ENCODE peak calls at places on chromosomes 2 and 18, in five cellular contexts. One of them, this sample, is unnamed.
A peak's percentile ranks its signal among the peaks of the same experiment; 100 is the strongest.

GRCh38 chr2:97849881-97850540 is 136.6 kb downstream of the ZAP70 start:
- DNase-seq in SJCRH30: peak; percentile 9
- DNase-seq in H7: no peak
- DNase-seq in M059J: peak; percentile 73
- DNase-seq in NCI-H2029 treated with DMSO at 0.1 percent for 48 hours: no peak
- DNase-seq in this sample: no peak

GRCh38 chr2:96239091-96239490 is 26.7 kb downstream of the TMEM127 start:
- DNase-seq in SJCRH30: peak; percentile 94
- DNase-seq in H7: no peak
- DNase-seq in M059J: no peak
- DNase-seq in NCI-H2029 treated with DMSO at 0.1 percent for 48 hours: no peak
- DNase-seq in this sample: no peak

GRCh38 chr2:231334981-231335380 is 60.5 kb upstream of the B3GNT7 start:
- DNase-seq in SJCRH30: peak; percentile 79
- DNase-seq in H7: no peak
- DNase-seq in M059J: no peak
- DNase-seq in NCI-H2029 treated with DMSO at 0.1 percent for 48 hours: no peak
- DNase-seq in this sample: no peak

GRCh38 chr2:46010223-46010924 is 286.8 kb upstream of the EPAS1 start:
- DNase-seq in SJCRH30: no peak
- DNase-seq in H7: no peak
- DNase-seq in M059J: no peak
- DNase-seq in NCI-H2029 treated with DMSO at 0.1 percent for 48 hours: no peak
- DNase-seq in this sample: no peak

GRCh38 chr2:220143336-220143735 is 515.9 kb downstream of the SLC4A3 start:
- DNase-seq in SJCRH30: no peak
- DNase-seq in H7: no peak
- DNase-seq in M059J: peak; percentile 88
- DNase-seq in NCI-H2029 treated with DMSO at 0.1 percent for 48 hours: no peak
- DNase-seq in this sample: peak; percentile 76

GRCh38 chr2:127676906-127677305 is 1.6 kb upstream of the LIMS2 start:
- DNase-seq in SJCRH30: no peak
- DNase-seq in H7: no peak
- DNase-seq in M059J: no peak
- DNase-seq in NCI-H2029 treated with DMSO at 0.1 percent for 48 hours: no peak
- DNase-seq in this sample: no peak

GRCh38 chr2:226799211-226799975 is at the start of gene IRS1:
- DNase-seq in SJCRH30: peak; percentile 90
- DNase-seq in H7: peak; percentile 94
- DNase-seq in M059J: peak; percentile 76
- DNase-seq in NCI-H2029 treated with DMSO at 0.1 percent for 48 hours: peak; percentile 2
- DNase-seq in this sample: peak; percentile 84

GRCh38 chr2:5391361-5391760 is 300.8 kb upstream of the SOX11 start:
- DNase-seq in SJCRH30: no peak
- DNase-seq in H7: no peak
- DNase-seq in M059J: no peak
- DNase-seq in NCI-H2029 treated with DMSO at 0.1 percent for 48 hours: peak; percentile 47
- DNase-seq in this sample: peak; percentile 24

GRCh38 chr2:191345788-191346187 is 100.6 kb downstream of the MYO1B start:
- DNase-seq in SJCRH30: no peak
- DNase-seq in H7: no peak
- DNase-seq in M059J: peak; percentile 44
- DNase-seq in NCI-H2029 treated with DMSO at 0.1 percent for 48 hours: no peak
- DNase-seq in this sample: peak; percentile 65

GRCh38 chr2:157894694-157895450 is 18.7 kb upstream of the ACVR1 start:
- DNase-seq in SJCRH30: peak; percentile 65
- DNase-seq in H7: no peak
- DNase-seq in M059J: peak; percentile 83
- DNase-seq in NCI-H2029 treated with DMSO at 0.1 percent for 48 hours: no peak
- DNase-seq in this sample: peak; percentile 13

GRCh38 chr2:205022751-205023150 is 477.5 kb downstream of the PARD3B start:
- DNase-seq in SJCRH30: no peak
- DNase-seq in H7: no peak
- DNase-seq in M059J: no peak
- DNase-seq in NCI-H2029 treated with DMSO at 0.1 percent for 48 hours: no peak
- DNase-seq in this sample: no peak

GRCh38 chr2:128321421-128321775 is 2.7 kb upstream of the HS6ST1 start:
- DNase-seq in SJCRH30: no peak
- DNase-seq in H7: peak; percentile 63
- DNase-seq in M059J: no peak
- DNase-seq in NCI-H2029 treated with DMSO at 0.1 percent for 48 hours: no peak
- DNase-seq in this sample: no peak

GRCh38 chr2:99066075-99066557 is 75.4 kb upstream of the C2orf15 start:
- DNase-seq in SJCRH30: peak; percentile 46
- DNase-seq in H7: peak; percentile 17
- DNase-seq in M059J: peak; percentile 56
- DNase-seq in NCI-H2029 treated with DMSO at 0.1 percent for 48 hours: peak; percentile 84
- DNase-seq in this sample: peak; percentile 59

GRCh38 chr2:230254152-230254881 is 28.8 kb downstream of the SP140 start:
- DNase-seq in SJCRH30: no peak
- DNase-seq in H7: no peak
- DNase-seq in M059J: no peak
- DNase-seq in NCI-H2029 treated with DMSO at 0.1 percent for 48 hours: no peak
- DNase-seq in this sample: no peak

GRCh38 chr2:240604939-240605716 is 18.6 kb downstream of the CAPN10 start:
- DNase-seq in SJCRH30: no peak
- DNase-seq in H7: peak; percentile 54
- DNase-seq in M059J: no peak
- DNase-seq in NCI-H2029 treated with DMSO at 0.1 percent for 48 hours: no peak
- DNase-seq in this sample: no peak

GRCh38 chr2:171482877-171483276 is 39.4 kb upstream of the CYBRD1 start:
- DNase-seq in SJCRH30: peak; percentile 86
- DNase-seq in H7: no peak
- DNase-seq in M059J: no peak
- DNase-seq in NCI-H2029 treated with DMSO at 0.1 percent for 48 hours: no peak
- DNase-seq in this sample: peak; percentile 23

GRCh38 chr2:198325359-198325758 is 521.0 kb downstream of the PLCL1 start:
- DNase-seq in SJCRH30: no peak
- DNase-seq in H7: no peak
- DNase-seq in M059J: no peak
- DNase-seq in NCI-H2029 treated with DMSO at 0.1 percent for 48 hours: no peak
- DNase-seq in this sample: peak; percentile 33

GRCh38 chr2:240460243-240460630 is 24.8 kb downstream of the GPC1 start:
- DNase-seq in SJCRH30: no peak
- DNase-seq in H7: no peak
- DNase-seq in M059J: no peak
- DNase-seq in NCI-H2029 treated with DMSO at 0.1 percent for 48 hours: no peak
- DNase-seq in this sample: no peak

GRCh38 chr2:232006282-232006681 is 44.8 kb downstream of the DIS3L2 start:
- DNase-seq in SJCRH30: no peak
- DNase-seq in H7: no peak
- DNase-seq in M059J: no peak
- DNase-seq in NCI-H2029 treated with DMSO at 0.1 percent for 48 hours: no peak
- DNase-seq in this sample: no peak

GRCh38 chr18:36309436-36310391 is 12.2 kb downstream of the FHOD3 start:
- DNase-seq in SJCRH30: peak; percentile 29
- DNase-seq in H7: no peak
- DNase-seq in M059J: peak; percentile 100
- DNase-seq in NCI-H2029 treated with DMSO at 0.1 percent for 48 hours: no peak
- DNase-seq in this sample: peak; percentile 100

GRCh38 chr2:241796209-241796608 is 12.8 kb upstream of the NEU4 start:
- DNase-seq in SJCRH30: no peak
- DNase-seq in H7: peak; percentile 27
- DNase-seq in M059J: no peak
- DNase-seq in NCI-H2029 treated with DMSO at 0.1 percent for 48 hours: no peak
- DNase-seq in this sample: no peak

GRCh38 chr2:239959059-239959971 is 65.8 kb downstream of the NDUFA10 start:
- DNase-seq in SJCRH30: no peak
- DNase-seq in H7: no peak
- DNase-seq in M059J: no peak
- DNase-seq in NCI-H2029 treated with DMSO at 0.1 percent for 48 hours: no peak
- DNase-seq in this sample: no peak

GRCh38 chr2:53594586-53594918 is 173.1 kb upstream of the CHAC2 start:
- DNase-seq in SJCRH30: no peak
- DNase-seq in H7: no peak
- DNase-seq in M059J: no peak
- DNase-seq in NCI-H2029 treated with DMSO at 0.1 percent for 48 hours: peak; percentile 87
- DNase-seq in this sample: no peak

GRCh38 chr2:192151848-192152247 is 42.9 kb downstream of the TMEFF2 start:
- DNase-seq in SJCRH30: peak; percentile 100
- DNase-seq in H7: no peak
- DNase-seq in M059J: peak; percentile 83
- DNase-seq in NCI-H2029 treated with DMSO at 0.1 percent for 48 hours: peak; percentile 96
- DNase-seq in this sample: peak; percentile 79

GRCh38 chr2:64679673-64680425 is 26.1 kb upstream of the SERTAD2 start:
- DNase-seq in SJCRH30: peak; percentile 98
- DNase-seq in H7: no peak
- DNase-seq in M059J: no peak
- DNase-seq in NCI-H2029 treated with DMSO at 0.1 percent for 48 hours: no peak
- DNase-seq in this sample: no peak

GRCh38 chr2:64189586-64189985 is 45.4 kb upstream of the PELI1 start:
- DNase-seq in SJCRH30: no peak
- DNase-seq in H7: no peak
- DNase-seq in M059J: no peak
- DNase-seq in NCI-H2029 treated with DMSO at 0.1 percent for 48 hours: no peak
- DNase-seq in this sample: no peak

GRCh38 chr2:15982285-15982967 is 42.1 kb downstream of the MYCN start:
- DNase-seq in SJCRH30: peak; percentile 97
- DNase-seq in H7: no peak
- DNase-seq in M059J: no peak
- DNase-seq in NCI-H2029 treated with DMSO at 0.1 percent for 48 hours: no peak
- DNase-seq in this sample: no peak

GRCh38 chr2:64592994-64593655 is 60.6 kb downstream of the SERTAD2 start:
- DNase-seq in SJCRH30: no peak
- DNase-seq in H7: no peak
- DNase-seq in M059J: no peak
- DNase-seq in NCI-H2029 treated with DMSO at 0.1 percent for 48 hours: no peak
- DNase-seq in this sample: peak; percentile 50

GRCh38 chr2:16626497-16626896 is 39.1 kb downstream of the CYRIA start:
- DNase-seq in SJCRH30: peak; percentile 66
- DNase-seq in H7: no peak
- DNase-seq in M059J: no peak
- DNase-seq in NCI-H2029 treated with DMSO at 0.1 percent for 48 hours: no peak
- DNase-seq in this sample: peak; percentile 67

GRCh38 chr2:240215676-240216051 is 75.2 kb upstream of the OTOS start:
- DNase-seq in SJCRH30: no peak
- DNase-seq in H7: peak; percentile 33
- DNase-seq in M059J: no peak
- DNase-seq in NCI-H2029 treated with DMSO at 0.1 percent for 48 hours: no peak
- DNase-seq in this sample: no peak

GRCh38 chr2:186716899-186717811 is 23.3 kb downstream of the FAM171B start:
- DNase-seq in SJCRH30: peak; percentile 57
- DNase-seq in H7: no peak
- DNase-seq in M059J: no peak
- DNase-seq in NCI-H2029 treated with DMSO at 0.1 percent for 48 hours: no peak
- DNase-seq in this sample: no peak

GRCh38 chr2:198441876-198442275 is 637.5 kb downstream of the PLCL1 start:
- DNase-seq in SJCRH30: no peak
- DNase-seq in H7: no peak
- DNase-seq in M059J: no peak
- DNase-seq in NCI-H2029 treated with DMSO at 0.1 percent for 48 hours: no peak
- DNase-seq in this sample: no peak

GRCh38 chr2:153818242-153818641 is 53.5 kb upstream of the GALNT13 start:
- DNase-seq in SJCRH30: no peak
- DNase-seq in H7: no peak
- DNase-seq in M059J: no peak
- DNase-seq in NCI-H2029 treated with DMSO at 0.1 percent for 48 hours: no peak
- DNase-seq in this sample: no peak

GRCh38 chr2:170271340-170271739 is 93.4 kb downstream of the MYO3B start:
- DNase-seq in SJCRH30: peak; percentile 56
- DNase-seq in H7: no peak
- DNase-seq in M059J: no peak
- DNase-seq in NCI-H2029 treated with DMSO at 0.1 percent for 48 hours: peak; percentile 72
- DNase-seq in this sample: no peak

GRCh38 chr2:117523267-117523666 is 291.2 kb upstream of the DDX18 start:
- DNase-seq in SJCRH30: peak; percentile 46
- DNase-seq in H7: no peak
- DNase-seq in M059J: no peak
- DNase-seq in NCI-H2029 treated with DMSO at 0.1 percent for 48 hours: peak; percentile 41
- DNase-seq in this sample: peak; percentile 60

This sample was measured in kidney tubule cell.